ENCODE peak calls at places on chromosomes 6 and 20, in four cellular contexts. Y is ascending aorta; Z is activated CD8-positive, alpha-beta memory T cell treated with anti-CD3 and anti-CD28 coated beads, Interleukin-2, amount 50 U/mL, for 4 hours; E is H9. O is an unnamed sample.

GRCh38 chr6:23505021-23505420 is 621.0 kb upstream of the NRSN1 start:
- DNase-seq in Z (no peak), E (no peak), Y (no peak), O (no peak)

GRCh38 chr20:25282034-25282781 is 34.3 kb downstream of the PYGB start:
- DNase-seq in Z (peak; percentile 12), E (no peak), Y (peak; percentile 61), O (no peak)

GRCh38 chr20:51579137-51579536 is 36.6 kb upstream of the NFATC2 start:
- DNase-seq in Z (no peak), E (no peak), Y (no peak), O (no peak)

GRCh38 chr6:153698001-153698400 is 341.0 kb upstream of the OPRM1 start:
- DNase-seq in E (no peak), Y (no peak), Z (no peak), O (no peak)

GRCh38 chr6:131213501-131213990 is 78.3 kb downstream of the AKAP7 start:
- DNase-seq in Y (no peak), Z (no peak), E (no peak), O (no peak)

GRCh38 chr6:39076993-39077535 is 28.5 kb downstream of the GLP1R start:
- DNase-seq in E (no peak), Y (no peak), Z (no peak), O (no peak)

GRCh38 chr20:33415948-33416347 is 14.6 kb upstream of the CDK5RAP1 start:
- DNase-seq in E (peak; percentile 71), Y (peak; percentile 75), Z (no peak), O (peak; percentile 12)

GRCh38 chr6:23692184-23692583 is 433.8 kb upstream of the NRSN1 start:
- DNase-seq in Y (no peak), Z (no peak), E (no peak), O (no peak)

GRCh38 chr20:61310954-61311353 is 58.9 kb downstream of the CDH4 start:
- DNase-seq in Z (no peak), E (no peak), Y (no peak), O (no peak)

GRCh38 chr20:25223179-25223661 is 24.7 kb upstream of the PYGB start:
- DNase-seq in E (peak; percentile 69), Z (no peak), Y (peak; percentile 60), O (no peak)

GRCh38 chr6:69337301-69337700 is 459.5 kb downstream of the LMBRD1 start:
- DNase-seq in E (no peak), Z (no peak), Y (no peak), O (no peak)

GRCh38 chr6:39948156-39948850 is 14.0 kb upstream of the MOCS1 start:
- DNase-seq in Y (no peak), E (no peak), Z (no peak), O (no peak)

GRCh38 chr6:138815797-138816528 is 20.1 kb downstream of the ECT2L start:
- DNase-seq in Y (no peak), Z (no peak), E (no peak), O (no peak)

GRCh38 chr6:11366183-11366933 is 133.9 kb upstream of the NEDD9 start:
- DNase-seq in Y (no peak), E (no peak), Z (no peak), O (peak; percentile 92)

GRCh38 chr6:116779569-116780164 is 14.1 kb upstream of the FAM162B start:
- DNase-seq in Y (no peak), Z (no peak), E (no peak), O (no peak)

GRCh38 chr6:136520520-136520919 is 29.7 kb downstream of the MAP7 start:
- DNase-seq in Z (no peak), Y (no peak), E (no peak), O (no peak)

GRCh38 chr20:38286586-38287502 is 17.1 kb upstream of the BPI start:
- DNase-seq in Y (peak; percentile 53), E (no peak), Z (no peak), O (no peak)

GRCh38 chr20:11018668-11019170 is 344.9 kb upstream of the JAG1 start:
- DNase-seq in Y (no peak), Z (no peak), E (peak; percentile 32), O (no peak)

O was measured in natural killer cell treated with Interleukin-12 subunit alpha and Interleukin-12 subunit beta and Interleukin-15 and Interleukin-18, amount 100 ng/mL, for 72 hours.